ENCODE peak calls at places on chromosomes 16 and 17, in eight cellular contexts. One of them, this sample, is unnamed.
A peak's percentile ranks its signal among the peaks of the same experiment; 100 is the strongest.

GRCh38 chr17:32349503-32349853 is 479 bp upstream of the ZNF207 start:
- DNase-seq in astrocyte of the cerebellum: no peak
- DNase-seq in endothelial cell of umbilical vein: no peak
- DNase-seq in heart left ventricle: no peak
- DNase-seq in cardiac fibroblast: peak; percentile 42
- DNase-seq in A549: no peak
- DNase-seq in body of pancreas: no peak
- DNase-seq in pancreas: peak; percentile 31
- DNase-seq in this sample: no peak

GRCh38 chr17:32256695-32257013 is 9.0 kb upstream of the RHBDL3 start:
- DNase-seq in astrocyte of the cerebellum: no peak
- DNase-seq in endothelial cell of umbilical vein: no peak
- DNase-seq in heart left ventricle: no peak
- DNase-seq in cardiac fibroblast: no peak
- DNase-seq in A549: no peak
- DNase-seq in body of pancreas: no peak
- DNase-seq in pancreas: no peak
- DNase-seq in this sample: no peak

GRCh38 chr17:45681706-45682105 is 102.4 kb upstream of the CRHR1 start:
- DNase-seq in astrocyte of the cerebellum: no peak
- DNase-seq in endothelial cell of umbilical vein: no peak
- DNase-seq in heart left ventricle: no peak
- DNase-seq in cardiac fibroblast: no peak
- DNase-seq in A549: no peak
- DNase-seq in body of pancreas: no peak
- DNase-seq in pancreas: no peak
- DNase-seq in this sample: no peak

GRCh38 chr17:80176757-80177156 is 6.9 kb downstream of the CARD14 start:
- DNase-seq in astrocyte of the cerebellum: no peak
- DNase-seq in endothelial cell of umbilical vein: no peak
- DNase-seq in heart left ventricle: no peak
- DNase-seq in cardiac fibroblast: no peak
- DNase-seq in A549: no peak
- DNase-seq in body of pancreas: no peak
- DNase-seq in pancreas: no peak
- DNase-seq in this sample: no peak

GRCh38 chr17:66949501-66949900 is 15.0 kb upstream of the CACNG4 start:
- DNase-seq in astrocyte of the cerebellum: no peak
- DNase-seq in endothelial cell of umbilical vein: no peak
- DNase-seq in heart left ventricle: no peak
- DNase-seq in cardiac fibroblast: peak; percentile 44
- DNase-seq in A549: no peak
- DNase-seq in body of pancreas: no peak
- DNase-seq in pancreas: no peak
- DNase-seq in this sample: no peak

GRCh38 chr16:20676268-20676828 is 21.1 kb downstream of the ACSM1 start:
- DNase-seq in astrocyte of the cerebellum: no peak
- DNase-seq in endothelial cell of umbilical vein: peak; percentile 29
- DNase-seq in heart left ventricle: no peak
- DNase-seq in cardiac fibroblast: no peak
- DNase-seq in A549: no peak
- DNase-seq in body of pancreas: peak; percentile 60
- DNase-seq in pancreas: peak; percentile 54
- DNase-seq in this sample: no peak

GRCh38 chr17:57408064-57408811 is 151.9 kb downstream of the MSI2 start:
- DNase-seq in astrocyte of the cerebellum: peak; percentile 29
- DNase-seq in endothelial cell of umbilical vein: no peak
- DNase-seq in heart left ventricle: no peak
- DNase-seq in cardiac fibroblast: no peak
- DNase-seq in A549: no peak
- DNase-seq in body of pancreas: no peak
- DNase-seq in pancreas: no peak
- DNase-seq in this sample: no peak

GRCh38 chr16:52450906-52451305 is 96.0 kb downstream of the TOX3 start:
- DNase-seq in astrocyte of the cerebellum: no peak
- DNase-seq in endothelial cell of umbilical vein: no peak
- DNase-seq in heart left ventricle: no peak
- DNase-seq in cardiac fibroblast: no peak
- DNase-seq in A549: no peak
- DNase-seq in body of pancreas: no peak
- DNase-seq in pancreas: no peak
- DNase-seq in this sample: no peak

GRCh38 chr17:55852734-55853133 is 101.9 kb downstream of the PCTP start:
- DNase-seq in astrocyte of the cerebellum: no peak
- DNase-seq in endothelial cell of umbilical vein: no peak
- DNase-seq in heart left ventricle: no peak
- DNase-seq in cardiac fibroblast: no peak
- DNase-seq in A549: no peak
- DNase-seq in body of pancreas: no peak
- DNase-seq in pancreas: no peak
- DNase-seq in this sample: no peak

GRCh38 chr16:495127-495748 is 32.3 kb upstream of the CAPN15 start:
- DNase-seq in astrocyte of the cerebellum: no peak
- DNase-seq in endothelial cell of umbilical vein: peak; percentile 49
- DNase-seq in heart left ventricle: no peak
- DNase-seq in cardiac fibroblast: peak; percentile 52
- DNase-seq in A549: peak; percentile 73
- DNase-seq in body of pancreas: peak; percentile 37
- DNase-seq in pancreas: no peak
- DNase-seq in this sample: no peak

GRCh38 chr17:3594056-3594810 is 15.0 kb downstream of the TRPV1 start:
- DNase-seq in astrocyte of the cerebellum: peak; percentile 83
- DNase-seq in endothelial cell of umbilical vein: peak; percentile 46
- DNase-seq in heart left ventricle: no peak
- DNase-seq in cardiac fibroblast: peak; percentile 68
- DNase-seq in A549: no peak
- DNase-seq in body of pancreas: no peak
- DNase-seq in pancreas: no peak
- DNase-seq in this sample: no peak

GRCh38 chr17:15945493-15946209 is 721 bp downstream of the ADORA2B start:
- DNase-seq in astrocyte of the cerebellum: no peak
- DNase-seq in endothelial cell of umbilical vein: no peak
- DNase-seq in heart left ventricle: no peak
- DNase-seq in cardiac fibroblast: peak; percentile 45
- DNase-seq in A549: peak; percentile 51
- DNase-seq in body of pancreas: peak; percentile 26
- DNase-seq in pancreas: peak; percentile 31
- DNase-seq in this sample: no peak

GRCh38 chr17:35254107-35254802 is 11.4 kb downstream of the SLFN5 start:
- DNase-seq in astrocyte of the cerebellum: peak; percentile 90
- DNase-seq in endothelial cell of umbilical vein: peak; percentile 98
- DNase-seq in heart left ventricle: peak; percentile 45
- DNase-seq in cardiac fibroblast: peak; percentile 97
- DNase-seq in A549: peak; percentile 43
- DNase-seq in body of pancreas: peak; percentile 81
- DNase-seq in pancreas: peak; percentile 73
- DNase-seq in this sample: peak; percentile 89

GRCh38 chr16:26963109-26963508 is 103.6 kb upstream of the C16orf82 start:
- DNase-seq in astrocyte of the cerebellum: no peak
- DNase-seq in endothelial cell of umbilical vein: no peak
- DNase-seq in heart left ventricle: no peak
- DNase-seq in cardiac fibroblast: peak; percentile 9
- DNase-seq in A549: no peak
- DNase-seq in body of pancreas: no peak
- DNase-seq in pancreas: no peak
- DNase-seq in this sample: no peak

GRCh38 chr16:5479925-5480324 is 382.3 kb upstream of the EEF2KMT start:
- DNase-seq in astrocyte of the cerebellum: no peak
- DNase-seq in endothelial cell of umbilical vein: no peak
- DNase-seq in heart left ventricle: no peak
- DNase-seq in cardiac fibroblast: no peak
- DNase-seq in A549: no peak
- DNase-seq in body of pancreas: no peak
- DNase-seq in pancreas: no peak
- DNase-seq in this sample: no peak

GRCh38 chr16:51034481-51035109 is 116.5 kb downstream of the SALL1 start:
- DNase-seq in astrocyte of the cerebellum: no peak
- DNase-seq in endothelial cell of umbilical vein: no peak
- DNase-seq in heart left ventricle: no peak
- DNase-seq in cardiac fibroblast: no peak
- DNase-seq in A549: no peak
- DNase-seq in body of pancreas: no peak
- DNase-seq in pancreas: no peak
- DNase-seq in this sample: no peak

GRCh38 chr17:10156579-10157488 is 41.6 kb downstream of the GAS7 start:
- DNase-seq in astrocyte of the cerebellum: no peak
- DNase-seq in endothelial cell of umbilical vein: no peak
- DNase-seq in heart left ventricle: peak; percentile 59
- DNase-seq in cardiac fibroblast: no peak
- DNase-seq in A549: no peak
- DNase-seq in body of pancreas: no peak
- DNase-seq in pancreas: no peak
- DNase-seq in this sample: no peak

GRCh38 chr17:82241183-82241925 is 12.5 kb downstream of the SLC16A3 start:
- DNase-seq in astrocyte of the cerebellum: no peak
- DNase-seq in endothelial cell of umbilical vein: peak; percentile 85
- DNase-seq in heart left ventricle: peak; percentile 82
- DNase-seq in cardiac fibroblast: peak; percentile 83
- DNase-seq in A549: no peak
- DNase-seq in body of pancreas: peak; percentile 70
- DNase-seq in pancreas: peak; percentile 56
- DNase-seq in this sample: no peak

GRCh38 chr17:48477235-48477634 is 47.2 kb upstream of the SKAP1 start:
- DNase-seq in astrocyte of the cerebellum: no peak
- DNase-seq in endothelial cell of umbilical vein: no peak
- DNase-seq in heart left ventricle: no peak
- DNase-seq in cardiac fibroblast: no peak
- DNase-seq in A549: no peak
- DNase-seq in body of pancreas: no peak
- DNase-seq in pancreas: no peak
- DNase-seq in this sample: no peak

GRCh38 chr17:53186004-53186403 is 636.7 kb upstream of the KIF2B start:
- DNase-seq in astrocyte of the cerebellum: no peak
- DNase-seq in endothelial cell of umbilical vein: no peak
- DNase-seq in heart left ventricle: no peak
- DNase-seq in cardiac fibroblast: no peak
- DNase-seq in A549: no peak
- DNase-seq in body of pancreas: no peak
- DNase-seq in pancreas: no peak
- DNase-seq in this sample: no peak
- TF ChIP-seq CTCF in astrocyte of the cerebellum: no peak
- TF ChIP-seq CTCF in endothelial cell of umbilical vein: no peak
- TF ChIP-seq CTCF in heart left ventricle: no peak
- TF ChIP-seq CTCF in cardiac fibroblast: no peak
- TF ChIP-seq CTCF in A549: no peak
- TF ChIP-seq CTCF in body of pancreas: no peak
- TF ChIP-seq CTCF in pancreas: no peak
- TF ChIP-seq CTCF in this sample: no peak

DNA sequence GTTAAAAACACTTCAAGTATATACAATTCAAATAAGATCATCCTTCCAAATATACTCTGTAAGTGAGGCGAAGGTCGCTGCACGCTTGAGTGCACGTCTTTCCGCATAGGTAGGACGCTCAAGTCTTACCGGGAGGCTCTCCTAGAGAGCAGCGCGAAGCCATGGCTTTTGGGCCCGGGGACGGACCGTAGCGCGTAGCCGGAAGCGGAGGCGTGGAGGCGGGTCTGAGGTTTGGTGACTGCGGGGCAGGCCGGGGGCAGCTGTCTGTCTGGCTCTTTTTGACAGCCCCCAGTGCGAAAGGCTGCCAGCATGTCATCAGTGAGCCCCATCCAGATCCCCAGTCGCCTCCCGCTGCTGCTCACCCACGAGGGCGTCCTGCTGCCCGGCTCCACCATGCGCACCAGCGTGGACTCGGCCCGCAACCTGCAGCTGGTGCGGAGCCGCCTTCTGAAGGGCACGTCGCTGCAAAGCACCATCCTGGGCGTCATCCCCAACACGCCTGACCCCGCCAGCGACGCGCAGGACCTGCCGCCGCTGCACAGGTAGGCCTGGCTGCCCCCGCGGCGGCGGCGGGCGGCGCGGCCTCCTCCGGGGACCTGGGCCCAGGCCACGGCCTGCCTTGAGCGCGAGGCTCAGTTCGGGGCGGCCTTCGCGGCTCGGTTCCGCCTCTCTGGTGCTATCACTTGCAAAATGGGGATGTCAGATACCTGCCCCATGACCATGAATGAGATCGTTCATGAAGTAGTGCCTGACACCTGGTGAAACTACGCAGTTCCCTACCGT is at the start of gene LONP2:
- DNase-seq in astrocyte of the cerebellum: peak; percentile 58
- DNase-seq in endothelial cell of umbilical vein: peak; percentile 93
- DNase-seq in heart left ventricle: peak; percentile 93
- DNase-seq in cardiac fibroblast: peak; percentile 91
- DNase-seq in A549: peak; percentile 76
- DNase-seq in body of pancreas: peak; percentile 90
- DNase-seq in pancreas: peak; percentile 93
- DNase-seq in this sample: peak; percentile 82
- H3K4me3 ChIP-seq in astrocyte of the cerebellum: peak within 1 kb of the TSS; percentile 77
- H3K4me3 ChIP-seq in endothelial cell of umbilical vein: peak within 1 kb of the TSS; percentile 70
- H3K4me3 ChIP-seq in heart left ventricle: peak within 1 kb of the TSS; percentile 99
- H3K4me3 ChIP-seq in cardiac fibroblast: peak within 1 kb of the TSS; percentile 95
- H3K4me3 ChIP-seq in A549: peak within 1 kb of the TSS; percentile 85
- H3K4me3 ChIP-seq in body of pancreas: peak within 1 kb of the TSS; percentile 94
- H3K4me3 ChIP-seq in pancreas: peak within 1 kb of the TSS; percentile 93
- H3K4me3 ChIP-seq in this sample: peak within 1 kb of the TSS; percentile 81

GRCh38 chr16:57783883-57784282 is 18.4 kb downstream of the KIFC3 start:
- DNase-seq in astrocyte of the cerebellum: no peak
- DNase-seq in endothelial cell of umbilical vein: no peak
- DNase-seq in heart left ventricle: no peak
- DNase-seq in cardiac fibroblast: no peak
- DNase-seq in A549: no peak
- DNase-seq in body of pancreas: no peak
- DNase-seq in pancreas: no peak
- DNase-seq in this sample: no peak

GRCh38 chr16:57783116-57783515 is 19.2 kb downstream of the KIFC3 start:
- DNase-seq in astrocyte of the cerebellum: no peak
- DNase-seq in endothelial cell of umbilical vein: no peak
- DNase-seq in heart left ventricle: no peak
- DNase-seq in cardiac fibroblast: no peak
- DNase-seq in A549: no peak
- DNase-seq in body of pancreas: no peak
- DNase-seq in pancreas: no peak
- DNase-seq in this sample: no peak

GRCh38 chr16:57784334-57784733 is 18.0 kb downstream of the KIFC3 start:
- DNase-seq in astrocyte of the cerebellum: no peak
- DNase-seq in endothelial cell of umbilical vein: no peak
- DNase-seq in heart left ventricle: no peak
- DNase-seq in cardiac fibroblast: no peak
- DNase-seq in A549: no peak
- DNase-seq in body of pancreas: no peak
- DNase-seq in pancreas: no peak
- DNase-seq in this sample: no peak

GRCh38 chr16:57781349-57781740 is 20.9 kb downstream of the KIFC3 start:
- DNase-seq in astrocyte of the cerebellum: no peak
- DNase-seq in endothelial cell of umbilical vein: no peak
- DNase-seq in heart left ventricle: no peak
- DNase-seq in cardiac fibroblast: no peak
- DNase-seq in A549: no peak
- DNase-seq in body of pancreas: no peak
- DNase-seq in pancreas: no peak
- DNase-seq in this sample: no peak

GRCh38 chr16:57781741-57782606 is 20.3 kb downstream of the KIFC3 start:
- DNase-seq in astrocyte of the cerebellum: peak; percentile 47
- DNase-seq in endothelial cell of umbilical vein: no peak
- DNase-seq in heart left ventricle: no peak
- DNase-seq in cardiac fibroblast: peak; percentile 65
- DNase-seq in A549: no peak
- DNase-seq in body of pancreas: no peak
- DNase-seq in pancreas: no peak
- DNase-seq in this sample: no peak
- TF ChIP-seq CTCF in astrocyte of the cerebellum: peak; percentile 18
- TF ChIP-seq CTCF in endothelial cell of umbilical vein: no peak
- TF ChIP-seq CTCF in heart left ventricle: no peak
- TF ChIP-seq CTCF in cardiac fibroblast: no peak
- TF ChIP-seq CTCF in A549: no peak
- TF ChIP-seq CTCF in body of pancreas: no peak
- TF ChIP-seq CTCF in pancreas: no peak
- TF ChIP-seq CTCF in this sample: no peak

GRCh38 chr17:50209472-50210248 is 8.2 kb upstream of the COL1A1 start:
- DNase-seq in astrocyte of the cerebellum: peak; percentile 95
- DNase-seq in endothelial cell of umbilical vein: no peak
- DNase-seq in heart left ventricle: peak; percentile 89
- DNase-seq in cardiac fibroblast: peak; percentile 99
- DNase-seq in A549: no peak
- DNase-seq in body of pancreas: peak; percentile 58
- DNase-seq in pancreas: peak; percentile 33
- DNase-seq in this sample: no peak
- H3K4me3 ChIP-seq in astrocyte of the cerebellum: peak overlapping the region; percentile 22
- H3K4me3 ChIP-seq in endothelial cell of umbilical vein: no peak overlapping the region
- H3K4me3 ChIP-seq in heart left ventricle: no peak overlapping the region
- H3K4me3 ChIP-seq in cardiac fibroblast: peak overlapping the region; percentile 30
- H3K4me3 ChIP-seq in A549: no peak overlapping the region
- H3K4me3 ChIP-seq in body of pancreas: no peak overlapping the region
- H3K4me3 ChIP-seq in pancreas: no peak overlapping the region
- H3K4me3 ChIP-seq in this sample: no peak overlapping the region